ENCODE peak calls at places on chromosomes 3 and 15, in four cellular contexts. Y, M, X and F are unnamed samples.

GRCh38 chr3:185931777-185932176 is 6.0 kb downstream of the TRA2B start:
- DNase-seq in Y (no peak), M (no peak), X (no peak), F (no peak)

GRCh38 chr3:40532252-40532651 is 7.5 kb downstream of the ZNF621 start:
- DNase-seq in Y (no peak), M (no peak), X (no peak), F (no peak)

GRCh38 chr3:155424041-155424605 is 130.6 kb upstream of the STRIT1 start:
- DNase-seq in Y (no peak), M (no peak), X (no peak), F (no peak)

GRCh38 chr3:134809412-134810051 is 14.5 kb downstream of the EPHB1 start:
- DNase-seq in Y (peak), M (no peak), X (no peak), F (no peak)

GRCh38 chr15:25240461-25241021 is 198.3 kb downstream of the UBE3A start:
- DNase-seq in Y (no peak), M (no peak), X (peak), F (no peak)

GRCh38 chr3:104108522-104108921 is 1258.2 kb upstream of the ALCAM start:
- DNase-seq in Y (no peak), M (no peak), X (no peak), F (no peak)

GRCh38 chr3:171695476-171695875 is 114.8 kb downstream of the PLD1 start:
- DNase-seq in Y (no peak), M (no peak), X (no peak), F (no peak)

GRCh38 chr3:62142280-62142679 is 231.1 kb downstream of the FEZF2 start:
- DNase-seq in Y (no peak), M (no peak), X (no peak), F (no peak)

GRCh38 chr3:122934251-122934650 is 93.3 kb downstream of the SEMA5B start:
- DNase-seq in Y (no peak), M (no peak), X (no peak), F (no peak)

GRCh38 chr15:85482896-85483295 is 102.5 kb downstream of the AKAP13 start:
- DNase-seq in Y (no peak), M (no peak), X (no peak), F (no peak)

GRCh38 chr15:101004500-101004899 is 85.3 kb downstream of the LRRK1 start:
- DNase-seq in Y (no peak), M (no peak), X (no peak), F (no peak)

GRCh38 chr15:85672338-85673097 is 122.2 kb downstream of the KLHL25 start:
- DNase-seq in Y (no peak), M (no peak), X (no peak), F (no peak)

GRCh38 chr3:181326637-181327223 is 337.2 kb upstream of the DNAJC19 start:
- DNase-seq in Y (no peak), M (no peak), X (no peak), F (no peak)

GRCh38 chr3:130465486-130465885 is 51.5 kb upstream of the COL6A6 start:
- DNase-seq in Y (no peak), M (no peak), X (no peak), F (no peak)

GRCh38 chr3:191100516-191100915 is 98.5 kb upstream of the OSTN start:
- DNase-seq in Y (no peak), M (no peak), X (no peak), F (no peak)

GRCh38 chr3:196660381-196661166 is 21.1 kb downstream of the NRROS start:
- DNase-seq in Y (no peak), M (no peak), X (no peak), F (no peak)

GRCh38 chr3:4986611-4987373 is 7.6 kb downstream of the BHLHE40 start:
- DNase-seq in Y (no peak), M (peak), X (peak), F (peak)

GRCh38 chr15:99631256-99631655 is 65.5 kb downstream of the MEF2A start:
- DNase-seq in Y (no peak), M (no peak), X (no peak), F (no peak)

GRCh38 chr3:63042866-63043265 is 167.7 kb upstream of the CADPS start:
- DNase-seq in Y (peak), M (no peak), X (no peak), F (no peak)

GRCh38 chr3:102179321-102180290 is 255.2 kb upstream of the ZPLD1 start:
- DNase-seq in Y (no peak), M (no peak), X (no peak), F (no peak)

GRCh38 chr3:58488962-58489361 is 2.9 kb upstream of the KCTD6 start:
- DNase-seq in Y (no peak), M (no peak), X (no peak), F (no peak)

GRCh38 chr3:61250784-61251173 is 473 bp downstream of the FHIT start:
- DNase-seq in Y (no peak), M (peak), X (peak), F (no peak)

GRCh38 chr3:124297062-124297980 is 305.4 kb upstream of the ROPN1 start:
- DNase-seq in Y (no peak), M (no peak), X (no peak), F (no peak)

GRCh38 chr3:124296416-124296815 is 304.5 kb upstream of the ROPN1 start:
- DNase-seq in Y (no peak), M (no peak), X (no peak), F (no peak)

GRCh38 chr3:124300416-124300815 is 308.5 kb upstream of the ROPN1 start:
- DNase-seq in Y (no peak), M (no peak), X (no peak), F (no peak)

GRCh38 chr3:124299831-124300230 is 307.9 kb upstream of the ROPN1 start:
- DNase-seq in Y (no peak), M (no peak), X (no peak), F (no peak)

GRCh38 chr3:124298951-124299350 is 307.0 kb upstream of the ROPN1 start:
- DNase-seq in Y (no peak), M (no peak), X (no peak), F (no peak)
- H3K27ac ChIP-seq in Y (no peak), M (no peak), X (no peak), F (no peak)

GRCh38 chr3:38251197-38251596 is 14.4 kb upstream of the SLC22A13 start:
- DNase-seq in Y (no peak), M (no peak), X (no peak), F (no peak)

GRCh38 chr3:38250198-38250597 is 15.4 kb upstream of the SLC22A13 start:
- DNase-seq in Y (no peak), M (no peak), X (no peak), F (no peak)

GRCh38 chr3:38245930-38246329 is 19.7 kb upstream of the SLC22A13 start:
- DNase-seq in Y (no peak), M (no peak), X (no peak), F (no peak)

GRCh38 chr3:38247366-38248035 is 18.1 kb upstream of the SLC22A13 start:
- DNase-seq in Y (no peak), M (no peak), X (peak), F (no peak)
- H3K27ac ChIP-seq in Y (no peak), M (no peak), X (no peak), F (no peak)

DNA sequence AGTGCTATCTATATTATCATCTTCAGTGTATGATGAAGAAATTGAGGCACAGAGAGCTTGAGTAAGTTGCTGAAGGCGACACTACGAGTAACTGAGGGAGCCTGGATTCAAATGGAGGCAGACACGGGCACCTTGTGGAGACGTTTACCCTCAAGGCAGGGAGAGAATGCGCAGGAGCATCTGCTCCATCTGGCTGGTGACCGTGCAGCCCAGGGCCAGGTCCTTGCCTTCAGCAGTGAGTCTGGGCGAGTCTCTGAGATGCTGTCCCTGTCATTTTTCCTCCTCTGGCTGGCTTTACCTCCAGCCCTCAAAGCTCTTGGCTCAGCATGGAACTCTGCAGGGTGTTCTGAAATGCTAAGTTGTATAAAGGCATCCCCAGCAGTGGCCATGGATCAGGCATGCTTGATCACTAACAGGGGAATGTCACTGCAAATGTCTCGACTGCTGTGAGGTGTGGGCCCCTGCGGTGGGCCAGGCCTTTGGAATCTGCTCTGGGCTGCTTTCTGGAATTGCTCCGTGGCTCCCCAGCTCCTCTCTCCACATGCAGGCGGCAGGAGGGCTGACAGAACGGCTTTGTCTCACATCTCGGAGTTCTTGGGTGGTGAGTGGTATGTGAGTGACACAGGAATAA is 19.7 kb downstream of the SPSB4 start:
- DNase-seq in Y (no peak), M (no peak), X (no peak), F (no peak)
- H3K27ac ChIP-seq in Y (no peak), M (no peak), X (no peak), F (no peak)

GRCh38 chr3:194323785-194324735 is 27.1 kb downstream of the CPN2 start:
- DNase-seq in Y (no peak), M (peak), X (peak), F (no peak)
- H3K27ac ChIP-seq in Y (no peak), M (no peak), X (no peak), F (no peak)

DNA sequence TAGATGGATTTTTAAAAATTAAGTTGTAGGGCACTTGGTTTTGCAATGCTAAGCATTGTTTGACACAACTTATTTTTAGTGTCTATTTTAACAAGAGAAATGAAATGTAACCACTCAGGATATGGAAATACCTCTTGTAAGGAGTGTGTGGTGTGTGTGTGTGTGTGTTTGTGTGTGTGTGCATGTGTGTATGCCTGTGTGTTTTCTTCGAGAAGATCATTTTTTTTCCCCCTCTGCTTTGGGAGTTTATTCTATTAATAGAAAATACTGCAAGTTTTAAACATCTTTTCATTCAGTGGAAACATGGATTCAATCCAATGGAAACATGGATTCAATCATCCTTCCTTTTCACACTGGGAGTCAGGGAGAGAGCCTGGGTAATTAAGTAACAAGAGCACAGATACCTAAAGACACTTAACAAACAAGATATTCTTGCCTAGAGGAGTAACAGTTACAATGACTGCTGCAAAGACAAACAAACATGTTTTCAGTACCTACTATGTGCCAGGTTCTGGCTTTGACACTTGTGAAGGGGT is 567.2 kb upstream of the TBL1XR1 start:
- DNase-seq in Y (no peak), M (no peak), X (no peak), F (no peak)
- H3K27ac ChIP-seq in Y (no peak), M (no peak), X (peak), F (no peak)

GRCh38 chr15:34793901-34794300 is 1.4 kb downstream of the ACTC1 start:
- DNase-seq in Y (no peak), M (no peak), X (no peak), F (no peak)

GRCh38 chr15:34793071-34793470 is 2.3 kb downstream of the ACTC1 start:
- DNase-seq in Y (no peak), M (no peak), X (no peak), F (no peak)

GRCh38 chr15:34790121-34790520 is 5.2 kb downstream of the ACTC1 start:
- DNase-seq in Y (no peak), M (no peak), X (no peak), F (no peak)

GRCh38 chr15:34791701-34792100 is 3.6 kb downstream of the ACTC1 start:
- DNase-seq in Y (no peak), M (no peak), X (no peak), F (no peak)

GRCh38 chr15:34789326-34789725 is 6.0 kb downstream of the ACTC1 start:
- DNase-seq in Y (no peak), M (no peak), X (no peak), F (no peak)
- H3K27ac ChIP-seq in Y (no peak), M (no peak), X (no peak), F (no peak)

GRCh38 chr3:112171144-112171543 is 38.1 kb upstream of the GCSAM start:
- DNase-seq in Y (no peak), M (no peak), X (no peak), F (no peak)

GRCh38 chr3:112170046-112170445 is 37.0 kb upstream of the GCSAM start:
- DNase-seq in Y (no peak), M (no peak), X (no peak), F (no peak)

GRCh38 chr3:112167758-112168157 is 34.7 kb upstream of the GCSAM start:
- DNase-seq in Y (no peak), M (no peak), X (no peak), F (no peak)
- H3K27ac ChIP-seq in Y (no peak), M (no peak), X (no peak), F (no peak)

GRCh38 chr3:73723596-73723995 is 98.9 kb upstream of the PDZRN3 start:
- DNase-seq in Y (no peak), M (no peak), X (no peak), F (no peak)

GRCh38 chr3:73729969-73730440 is 105.3 kb upstream of the PDZRN3 start:
- DNase-seq in Y (no peak), M (no peak), X (peak), F (no peak)

GRCh38 chr3:73727854-73728253 is 103.1 kb upstream of the PDZRN3 start:
- DNase-seq in Y (no peak), M (no peak), X (no peak), F (no peak)

GRCh38 chr3:73727117-73727802 is 102.5 kb upstream of the PDZRN3 start:
- DNase-seq in Y (no peak), M (no peak), X (peak), F (no peak)
- H3K27ac ChIP-seq in Y (no peak), M (no peak), X (no peak), F (no peak)